ENCODE peak calls at places on chromosomes 12 and 14, in six cellular contexts. H is fibroblast of lung, D is HCT116, W is sigmoid colon, J is hepatocyte, Q is prostate gland. S is an unnamed sample.

GRCh38 chr12:117803013-117803412 is 165.8 kb downstream of the KSR2 start:
- DNase-seq in D (no peak), W (no peak), H (no peak), Q (peak; percentile 92), J (peak; percentile 77), S (no peak)

GRCh38 chr12:92403210-92404175 is 257.8 kb upstream of the BTG1 start:
- DNase-seq in D (no peak), J (no peak), H (no peak), Q (no peak), W (no peak), S (no peak)

GRCh38 chr14:61517861-61518802 is 177.2 kb upstream of the HIF1A start:
- DNase-seq in Q (peak; percentile 60), D (no peak), W (no peak), H (no peak), J (peak; percentile 38), S (no peak)

GRCh38 chr14:103296007-103296406 is 38.0 kb upstream of the EIF5 start:
- DNase-seq in J (peak; percentile 51), W (peak; percentile 2), Q (no peak), D (no peak), H (peak; percentile 72), S (no peak)

GRCh38 chr14:75373133-75373532 is 54.7 kb upstream of the JDP2 start:
- DNase-seq in D (no peak), Q (no peak), J (no peak), W (no peak), H (no peak), S (no peak)

GRCh38 chr12:41897593-41897992 is 247.1 kb downstream of the GXYLT1 start:
- DNase-seq in J (no peak), W (no peak), H (no peak), Q (no peak), D (no peak), S (no peak)

GRCh38 chr12:20150835-20151234 is 217.5 kb upstream of the PDE3A start:
- DNase-seq in D (no peak), J (no peak), Q (no peak), H (no peak), W (no peak), S (no peak)

GRCh38 chr12:18932715-18933114 is 194.8 kb downstream of the CAPZA3 start:
- DNase-seq in Q (no peak), J (no peak), W (no peak), D (no peak), H (peak; percentile 35), S (no peak)

GRCh38 chr12:76450690-76451089 is 102.5 kb upstream of the BBS10 start:
- DNase-seq in Q (no peak), D (peak; percentile 74), W (no peak), J (no peak), H (peak; percentile 95), S (no peak)

GRCh38 chr14:101821528-101821927 is 60.0 kb downstream of the PPP2R5C start:
- DNase-seq in J (no peak), Q (no peak), D (no peak), W (no peak), H (no peak), S (no peak)

GRCh38 chr12:56590237-56590830 is 39.8 kb downstream of the BAZ2A start:
- DNase-seq in D (no peak), Q (no peak), W (no peak), J (peak; percentile 34), H (no peak), S (no peak)
- TF ChIP-seq CTCF in D (peak; percentile 60), Q (peak; percentile 16), W (no peak), J (peak; percentile 36), H (no peak), S (no peak)

GRCh38 chr12:2035421-2036080 is 17.2 kb upstream of the CACNA1C start:
- DNase-seq in W (no peak), Q (no peak), J (no peak), H (no peak), D (no peak), S (no peak)
- H3K4me3 ChIP-seq in W (peak overlapping the region; percentile 40), Q (peak overlapping the region; percentile 13), J (no peak overlapping the region), H (peak overlapping the region; percentile 55), D (peak overlapping the region; percentile 47), S (peak overlapping the region; percentile 63)

DNA sequence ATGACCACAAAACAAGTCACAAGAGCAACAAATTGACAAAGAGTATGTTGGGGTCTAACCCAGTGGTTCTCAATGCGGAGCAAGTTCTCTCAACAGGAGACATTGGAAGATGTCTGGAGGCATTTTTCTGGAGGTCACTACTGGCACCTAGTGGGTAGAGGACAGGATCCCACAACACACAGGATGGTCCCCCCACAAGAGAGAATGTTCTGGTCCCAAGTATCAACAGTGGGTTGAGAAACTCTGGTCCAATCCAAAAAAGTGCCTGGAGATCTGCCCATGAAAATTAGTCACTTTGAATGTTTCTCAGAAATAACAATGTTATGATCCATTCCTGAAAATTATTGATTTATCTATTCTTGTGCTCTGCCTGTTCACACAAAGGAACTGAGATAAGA is 3.3 kb downstream of the SSH1 start:
- DNase-seq in Q (no peak), H (peak; percentile 92), D (no peak), W (peak; percentile 82), J (peak; percentile 25), S (peak; percentile 85)
- H3K27ac ChIP-seq in Q (peak overlapping the region; percentile 68), H (peak overlapping the region; percentile 100), D (peak overlapping the region; percentile 92), W (peak overlapping the region; percentile 97), J (peak overlapping the region; percentile 91), S (peak overlapping the region; percentile 99)

GRCh38 chr14:79408696-79409095 is 802.6 kb downstream of the DIO2 start:
- DNase-seq in H (no peak), W (no peak), D (no peak), J (no peak), Q (no peak), S (no peak)
- TF ChIP-seq CTCF in H (no peak), W (no peak), D (no peak), J (no peak), Q (no peak), S (no peak)

GRCh38 chr12:6205761-6206160 is 5.6 kb downstream of the CD9 start:
- DNase-seq in H (no peak), D (no peak), J (no peak), Q (no peak), W (no peak), S (no peak)
- H3K4me3 ChIP-seq in H (no peak overlapping the region), D (no peak overlapping the region), J (no peak overlapping the region), Q (no peak overlapping the region), W (no peak overlapping the region), S (peak overlapping the region; percentile 61)

GRCh38 chr12:112839386-112839972 is 47.9 kb downstream of the RPH3A start:
- DNase-seq in J (peak; percentile 64), D (no peak), W (no peak), H (peak; percentile 87), Q (no peak), S (peak; percentile 21)
- H3K27ac ChIP-seq in J (peak overlapping the region; percentile 73), D (no peak overlapping the region), W (no peak overlapping the region), H (no peak overlapping the region), Q (no peak overlapping the region), S (no peak overlapping the region)

GRCh38 chr14:99931308-99931707 is 133.9 kb upstream of the EVL start:
- DNase-seq in W (no peak), J (no peak), D (no peak), H (no peak), Q (no peak), S (no peak)
- TF ChIP-seq CTCF in W (no peak), J (no peak), D (no peak), H (no peak), Q (no peak), S (no peak)

GRCh38 chr12:119803391-119803791 is 73.7 kb downstream of the CIT start:
- DNase-seq in Q (peak; percentile 12), J (peak; percentile 73), W (no peak), D (no peak), H (peak; percentile 48), S (no peak)
- H3K4me3 ChIP-seq in Q (peak overlapping the region; percentile 14), J (no peak overlapping the region), W (peak overlapping the region; percentile 45), D (no peak overlapping the region), H (peak overlapping the region; percentile 65), S (peak overlapping the region; percentile 69)

GRCh38 chr14:90140298-90140955 is 78.6 kb downstream of the KCNK13 start:
- DNase-seq in W (no peak), J (no peak), D (no peak), H (peak; percentile 79), Q (no peak), S (no peak)
- H3K27ac ChIP-seq in W (no peak overlapping the region), J (no peak overlapping the region), D (no peak overlapping the region), H (no peak overlapping the region), Q (no peak overlapping the region), S (no peak overlapping the region)

S was measured in coronary artery.